ENCODE peak calls at places on chromosome 6, in six cellular contexts. X, E, N, D, K and V are unnamed samples.

GRCh38 chr6:11212625-11213024 is 19.8 kb downstream of the NEDD9 start:
- DNase-seq in X (no peak), E (peak; percentile 77), N (no peak), D (no peak), K (no peak), V (peak; percentile 68)

GRCh38 chr6:37648465-37649330 is 49.0 kb downstream of the MDGA1 start:
- DNase-seq in X (no peak), E (no peak), N (peak; percentile 32), D (peak; percentile 57), K (no peak), V (no peak)

GRCh38 chr6:25332671-25333071 is 53.5 kb downstream of the CARMIL1 start:
- DNase-seq in X (no peak), E (no peak), N (no peak), D (no peak), K (no peak), V (no peak)

GRCh38 chr6:39114395-39114706 is 635 bp downstream of the SAYSD1 start:
- DNase-seq in X (no peak), E (no peak), N (no peak), D (no peak), K (no peak), V (no peak)

GRCh38 chr6:12420626-12421025 is 130.5 kb downstream of the EDN1 start:
- DNase-seq in X (no peak), E (no peak), N (no peak), D (no peak), K (no peak), V (peak; percentile 42)

GRCh38 chr6:45987866-45988265 is 27.8 kb downstream of the CLIC5 start:
- DNase-seq in X (no peak), E (no peak), N (no peak), D (no peak), K (no peak), V (no peak)

GRCh38 chr6:44201638-44202303 is 15.0 kb upstream of the MYMX start:
- DNase-seq in X (no peak), E (no peak), N (no peak), D (no peak), K (no peak), V (no peak)

GRCh38 chr6:17293395-17293794 is 12.2 kb downstream of the RBM24 start:
- DNase-seq in X (no peak), E (no peak), N (no peak), D (no peak), K (no peak), V (no peak)

GRCh38 chr6:33504486-33504885 is 50.1 kb downstream of the ZBTB9 start:
- DNase-seq in X (no peak), E (no peak), N (no peak), D (no peak), K (no peak), V (no peak)

GRCh38 chr6:30287139-30287538 is 39.6 kb upstream of the TRIM39 start:
- DNase-seq in X (no peak), E (no peak), N (no peak), D (no peak), K (no peak), V (no peak)

GRCh38 chr6:35426074-35426473 is 26.1 kb upstream of the FANCE start:
- DNase-seq in X (no peak), E (no peak), N (no peak), D (no peak), K (no peak), V (no peak)

GRCh38 chr6:159077123-159077522 is 32.3 kb upstream of the TAGAP start:
- DNase-seq in X (no peak), E (no peak), N (no peak), D (peak; percentile 51), K (no peak), V (no peak)

GRCh38 chr6:168608113-168608400 is 167.1 kb downstream of the SMOC2 start:
- DNase-seq in X (no peak), E (no peak), N (no peak), D (no peak), K (no peak), V (no peak)

GRCh38 chr6:36364669-36365479 is 22.6 kb downstream of the ETV7 start:
- DNase-seq in X (no peak), E (no peak), N (no peak), D (peak; percentile 34), K (no peak), V (peak; percentile 68)

GRCh38 chr6:160030103-160030502 is 61.2 kb downstream of the IGF2R start:
- DNase-seq in X (no peak), E (peak; percentile 91), N (peak; percentile 92), D (no peak), K (no peak), V (peak; percentile 94)

GRCh38 chr6:158628542-158628941 is 16.0 kb downstream of the DYNLT1 start:
- DNase-seq in X (no peak), E (no peak), N (no peak), D (no peak), K (no peak), V (no peak)

GRCh38 chr6:118892248-118893094 is 1.5 kb upstream of the ASF1A start:
- DNase-seq in X (no peak), E (no peak), N (no peak), D (no peak), K (no peak), V (no peak)

GRCh38 chr6:161161889-161162624 is 111.8 kb downstream of the AGPAT4 start:
- DNase-seq in X (no peak), E (peak; percentile 51), N (no peak), D (no peak), K (no peak), V (no peak)

GRCh38 chr6:170344631-170345576 is 38.3 kb downstream of the FAM120B start:
- DNase-seq in X (peak; percentile 32), E (peak; percentile 54), N (no peak), D (peak; percentile 30), K (no peak), V (peak; percentile 96)

GRCh38 chr6:142706200-142706599 is 238.8 kb downstream of the HIVEP2 start:
- DNase-seq in X (no peak), E (no peak), N (no peak), D (no peak), K (no peak), V (no peak)

GRCh38 chr6:37765182-37765780 is 54.2 kb upstream of the ZFAND3 start:
- DNase-seq in X (no peak), E (no peak), N (no peak), D (no peak), K (no peak), V (no peak)

GRCh38 chr6:76684881-76685280 is 612.4 kb upstream of the IMPG1 start:
- DNase-seq in X (no peak), E (no peak), N (no peak), D (no peak), K (no peak), V (no peak)

GRCh38 chr6:12288211-12288618 is 1.9 kb upstream of the EDN1 start:
- DNase-seq in X (no peak), E (no peak), N (no peak), D (no peak), K (no peak), V (no peak)

GRCh38 chr6:159097256-159097655 is 52.5 kb upstream of the TAGAP start:
- DNase-seq in X (no peak), E (no peak), N (no peak), D (peak; percentile 76), K (no peak), V (no peak)

GRCh38 chr6:110878751-110879539 is 4.4 kb downstream of the AMD1 start:
- DNase-seq in X (peak; percentile 9), E (peak; percentile 35), N (no peak), D (peak; percentile 37), K (peak; percentile 43), V (no peak)

GRCh38 chr6:158958504-158959386 is 41.3 kb downstream of the RSPH3 start:
- DNase-seq in X (no peak), E (no peak), N (no peak), D (no peak), K (no peak), V (no peak)

GRCh38 chr6:4486543-4487319 is 289.5 kb upstream of the CDYL start:
- DNase-seq in X (no peak), E (no peak), N (no peak), D (no peak), K (no peak), V (no peak)

GRCh38 chr6:26240981-26241770 is 123.8 kb upstream of the BTN3A2 start:
- DNase-seq in X (no peak), E (peak; percentile 51), N (no peak), D (peak; percentile 86), K (no peak), V (no peak)

GRCh38 chr6:111841822-111842221 is 31.4 kb downstream of the FYN start:
- DNase-seq in X (no peak), E (no peak), N (no peak), D (peak; percentile 51), K (no peak), V (no peak)

GRCh38 chr6:4344317-4344899 is 209.0 kb upstream of the ECI2 start:
- DNase-seq in X (no peak), E (no peak), N (no peak), D (no peak), K (no peak), V (peak; percentile 61)

GRCh38 chr6:286681-287499 is 5.4 kb upstream of the DUSP22 start:
- DNase-seq in X (no peak), E (no peak), N (no peak), D (no peak), K (no peak), V (no peak)

GRCh38 chr6:74369556-74369993 is 673.6 kb downstream of the CD109 start:
- DNase-seq in X (no peak), E (peak; percentile 83), N (no peak), D (no peak), K (no peak), V (peak; percentile 2)

GRCh38 chr6:69791065-69791471 is 5.7 kb downstream of the LMBRD1 start:
- DNase-seq in X (no peak), E (peak; percentile 13), N (no peak), D (no peak), K (no peak), V (no peak)

GRCh38 chr6:155116571-155116910 is 121.4 kb downstream of the TIAM2 start:
- DNase-seq in X (no peak), E (no peak), N (no peak), D (no peak), K (no peak), V (no peak)

GRCh38 chr6:1593286-1593957 is 16.3 kb upstream of the FOXC1 start:
- DNase-seq in X (no peak), E (no peak), N (no peak), D (no peak), K (no peak), V (no peak)

GRCh38 chr6:113318553-113318952 is 538.6 kb upstream of the MARCKS start:
- DNase-seq in X (no peak), E (no peak), N (no peak), D (no peak), K (no peak), V (no peak)